ENCODE peak calls at places on chromosome 1, in five cellular contexts. R is GM23338; Z is epithelial cell of proximal tubule; A is psoas muscle; H is CD4-positive, alpha-beta memory T cell. T is an unnamed sample.

GRCh38 chr1:162633327-162633762 is 1.1 kb downstream of the DDR2 start:
- DNase-seq in Z (no peak), H (no peak), R (peak), A (no peak), T (peak)

GRCh38 chr1:155176544-155177071 is 3.0 kb downstream of the TRIM46 start:
- DNase-seq in H (peak), A (peak), R (peak), Z (no peak), T (peak)

GRCh38 chr1:74467786-74468377 is 44.5 kb downstream of the LRRC53 start:
- DNase-seq in A (no peak), R (peak), Z (no peak), H (no peak), T (peak)

GRCh38 chr1:55717111-55717510 is 501.9 kb upstream of the USP24 start:
- DNase-seq in R (no peak), Z (no peak), H (no peak), A (no peak), T (no peak)

GRCh38 chr1:3162483-3162882 is 93.5 kb downstream of the PRDM16 start:
- DNase-seq in H (no peak), A (no peak), R (no peak), Z (no peak), T (no peak)

GRCh38 chr1:164592634-164593033 is 33.6 kb downstream of the PBX1 start:
- DNase-seq in Z (no peak), R (no peak), H (no peak), A (no peak), T (no peak)

GRCh38 chr1:197761654-197762053 is 13.6 kb downstream of the DENND1B start:
- DNase-seq in Z (no peak), A (no peak), H (peak), R (no peak), T (no peak)

GRCh38 chr1:193747579-193747978 is 561.2 kb upstream of the B3GALT2 start:
- DNase-seq in A (no peak), R (no peak), H (no peak), Z (no peak), T (peak)

GRCh38 chr1:226001088-226001487 is 1.9 kb upstream of the SDE2 start:
- DNase-seq in H (no peak), Z (no peak), R (no peak), A (no peak), T (no peak)

GRCh38 chr1:23371987-23372386 is 2.4 kb upstream of the ZNF436 start:
- DNase-seq in H (no peak), A (peak), Z (no peak), R (peak), T (peak)

GRCh38 chr1:23372481-23372880 is 2.8 kb upstream of the ZNF436 start:
- DNase-seq in H (no peak), Z (no peak), R (no peak), A (no peak), T (no peak)

GRCh38 chr1:23370270-23370743 is 671 bp upstream of the ZNF436 start:
- DNase-seq in Z (no peak), H (no peak), A (no peak), R (no peak), T (no peak)

GRCh38 chr1:23369335-23370013 is at the start of gene ZNF436:
- DNase-seq in Z (no peak), A (peak), H (peak), R (peak), T (peak)

GRCh38 chr1:23370744-23371710 is 1.4 kb upstream of the ZNF436 start:
- DNase-seq in R (peak), Z (no peak), H (no peak), A (no peak), T (peak)
- H3K4me3 ChIP-seq in R (no peak), Z (peak), H (no peak), A (peak), T (peak)

GRCh38 chr1:2133039-2133878 is 61.3 kb downstream of the FAAP20 start:
- DNase-seq in R (peak), A (peak), H (peak), Z (no peak), T (peak)
- H3K4me3 ChIP-seq in R (peak), A (peak), H (peak), Z (peak), T (peak)

GRCh38 chr1:211381481-211382181 is 55.0 kb downstream of the TRAF5 start:
- DNase-seq in Z (no peak), A (no peak), H (no peak), R (no peak), T (no peak)
- H3K4me3 ChIP-seq in Z (peak), A (peak), H (no peak), R (peak), T (no peak)

GRCh38 chr1:23167353-23168078 is 1.1 kb downstream of the LUZP1 start:
- DNase-seq in H (peak), R (peak), Z (no peak), A (peak), T (peak)
- H3K4me3 ChIP-seq in H (peak), R (peak), Z (peak), A (peak), T (peak)

DNA sequence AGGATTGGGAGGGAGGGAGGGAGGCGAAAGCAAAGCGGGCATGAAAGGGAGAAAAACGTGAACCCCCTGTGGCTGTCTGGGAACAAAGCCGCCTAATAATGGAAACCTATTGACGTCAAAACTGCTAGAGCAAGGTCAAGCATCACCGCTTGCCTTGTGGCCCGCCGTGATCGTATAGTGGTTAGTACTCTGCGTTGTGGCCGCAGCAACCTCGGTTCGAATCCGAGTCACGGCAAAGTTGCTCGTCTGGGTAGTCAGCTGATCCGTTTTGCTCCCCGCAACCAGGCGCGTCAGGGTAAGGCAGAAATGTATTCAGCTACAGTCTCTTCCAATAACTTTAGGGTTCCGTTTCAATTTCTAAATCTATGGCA is 99.2 kb downstream of the PRKAB2 start:
- DNase-seq in A (no peak), Z (no peak), R (peak), H (peak), T (no peak)
- H3K4me3 ChIP-seq in A (peak), Z (no peak), R (peak), H (peak), T (no peak)

GRCh38 chr1:2049225-2049516 is 1.0 kb upstream of the PRKCZ start:
- DNase-seq in R (no peak), A (no peak), H (no peak), Z (no peak), T (no peak)

GRCh38 chr1:2050793-2051682 is 827 bp downstream of the PRKCZ start:
- DNase-seq in R (peak), Z (no peak), A (no peak), H (peak), T (no peak)

GRCh38 chr1:2047749-2048729 is 2.2 kb upstream of the PRKCZ start:
- DNase-seq in Z (no peak), H (no peak), A (no peak), R (peak), T (no peak)

GRCh38 chr1:2050482-2050792 is 226 bp downstream of the PRKCZ start:
- DNase-seq in A (no peak), R (peak), H (no peak), Z (no peak), T (no peak)

DNA sequence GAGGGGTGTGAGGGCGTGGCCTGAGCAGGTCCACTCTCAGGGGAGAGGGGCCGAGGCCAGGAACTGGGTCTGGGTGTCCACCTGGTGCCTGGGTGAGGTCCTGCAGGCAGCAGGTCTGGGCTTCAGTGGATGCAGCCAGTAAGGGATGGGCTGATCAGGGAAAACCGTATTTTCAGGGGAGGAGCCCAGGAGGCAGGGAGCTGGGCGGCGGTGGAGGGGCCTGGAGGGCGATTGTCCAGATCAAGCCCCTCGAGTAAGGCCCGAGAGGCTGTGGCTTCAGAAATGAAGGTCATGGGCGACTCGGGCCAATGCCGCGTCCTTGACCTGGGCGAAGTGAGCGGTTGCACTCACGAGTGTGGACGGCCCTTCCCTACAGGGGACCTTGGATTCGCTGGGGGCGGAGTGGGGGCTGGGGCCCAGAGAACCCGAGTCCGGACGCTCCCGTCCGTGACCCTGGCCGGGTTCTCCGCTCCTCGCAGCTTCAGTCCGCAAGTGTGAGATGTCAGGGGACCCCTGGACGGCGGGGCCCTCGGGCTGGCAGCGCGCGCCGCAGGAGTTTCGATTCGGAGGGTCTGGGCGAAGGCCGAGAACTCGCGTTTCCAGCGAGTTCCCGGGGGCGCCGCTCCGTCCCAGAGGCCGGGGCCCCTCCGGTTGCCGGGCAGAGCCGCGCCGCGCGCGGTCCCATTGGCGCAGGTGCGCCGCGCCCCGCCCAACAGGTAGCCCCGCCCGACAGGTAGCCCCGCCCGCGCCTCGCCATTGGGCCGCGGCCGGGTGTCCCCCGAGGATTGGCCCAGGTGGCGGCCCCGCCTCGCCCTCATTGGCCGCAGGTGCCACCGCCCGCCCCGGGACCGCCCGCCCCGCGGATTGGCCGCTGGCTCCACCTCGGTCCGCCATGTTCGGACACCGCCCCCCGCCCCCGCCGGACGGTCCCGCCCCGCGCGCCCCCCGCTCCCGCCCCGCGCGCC is at the start of gene PRKCZ:
- DNase-seq in H (peak), A (peak), R (peak), Z (no peak), T (no peak)
- H3K4me3 ChIP-seq in H (peak), A (peak), R (peak), Z (peak), T (no peak)

DNA sequence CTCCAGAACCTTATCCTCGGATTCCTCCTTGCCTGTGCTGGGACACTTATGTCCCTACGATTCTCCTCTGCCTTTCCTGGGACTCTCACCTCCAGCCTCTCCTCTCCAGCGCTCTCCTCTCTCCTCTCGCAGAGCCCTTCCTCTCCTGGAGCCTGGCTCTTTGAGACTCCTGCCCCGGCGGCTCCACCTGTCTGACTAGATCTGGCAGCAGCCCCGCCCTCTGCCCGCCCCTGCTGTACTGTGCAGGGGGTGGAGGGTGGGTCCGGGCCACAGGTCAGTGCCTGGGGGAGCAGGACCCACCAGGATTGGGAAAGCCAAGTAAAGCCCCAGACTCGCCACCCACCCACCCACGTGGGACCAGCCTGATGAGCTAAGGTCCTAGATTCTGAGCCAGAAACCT is 1.6 kb downstream of the ELOVL1 start:
- DNase-seq in R (peak), H (no peak), Z (no peak), A (no peak), T (no peak)
- H3K4me3 ChIP-seq in R (peak), H (peak), Z (peak), A (no peak), T (no peak)